ENCODE peak calls at places on chromosomes 2 and 18, in six cellular contexts. U is bronchial epithelial cell, T is tibial nerve, S is GM20000, R is nephron progenitor cell, D is cardiac fibroblast. G is an unnamed sample.

GRCh38 chr18:59219672-59220163 is at the start of gene GRP:
- DNase-seq in U (no peak), T (no peak), S (no peak), R (peak; percentile 23), D (no peak), G (no peak)

GRCh38 chr2:212974692-212975091 is 176.7 kb downstream of the IKZF2 start:
- DNase-seq in U (peak; percentile 91), T (no peak), S (no peak), R (no peak), D (peak; percentile 82), G (no peak)

GRCh38 chr2:56364902-56365301 is 181.1 kb downstream of the CCDC85A start:
- DNase-seq in U (no peak), T (no peak), S (no peak), R (no peak), D (no peak), G (no peak)

GRCh38 chr2:203328735-203329549 is 748 bp downstream of the ABI2 start:
- DNase-seq in U (peak; percentile 23), T (no peak), S (peak; percentile 81), R (peak; percentile 71), D (peak; percentile 35), G (peak; percentile 63)

GRCh38 chr18:25298853-25299274 is 53.1 kb downstream of the ZNF521 start:
- DNase-seq in U (peak; percentile 73), T (no peak), S (no peak), R (no peak), D (peak; percentile 90), G (no peak)

GRCh38 chr2:237022533-237022932 is 63.2 kb upstream of the COPS8 start:
- DNase-seq in U (no peak), T (no peak), S (no peak), R (no peak), D (no peak), G (no peak)

GRCh38 chr2:77005522-77005921 is 516.7 kb downstream of the LRRTM4 start:
- DNase-seq in U (peak; percentile 68), T (no peak), S (no peak), R (no peak), D (no peak), G (no peak)

GRCh38 chr18:77068321-77068841 is 64.2 kb downstream of the MBP start:
- DNase-seq in U (peak; percentile 48), T (no peak), S (no peak), R (no peak), D (peak; percentile 78), G (peak; percentile 67)

GRCh38 chr2:108069515-108070310 is 83.4 kb downstream of the SLC5A7 start:
- DNase-seq in U (no peak), T (no peak), S (no peak), R (no peak), D (no peak), G (no peak)
- TF ChIP-seq CTCF in U (peak; percentile 1), T (no peak), S (no peak), R (peak; percentile 38), D (no peak), G (no peak)

GRCh38 chr2:233208382-233209116 is 42.9 kb upstream of the ATG16L1 start:
- DNase-seq in U (peak; percentile 21), T (no peak), S (no peak), R (no peak), D (no peak), G (no peak)
- TF ChIP-seq CTCF in U (peak; percentile 21), T (no peak), S (no peak), R (no peak), D (no peak), G (no peak)

GRCh38 chr2:26401739-26402541 is at the start of gene DRC1:
- DNase-seq in U (peak; percentile 61), T (no peak), S (peak; percentile 64), R (peak; percentile 96), D (peak; percentile 77), G (peak; percentile 38)
- TF ChIP-seq CTCF in U (no peak), T (no peak), S (no peak), R (no peak), D (no peak), G (no peak)

DNA sequence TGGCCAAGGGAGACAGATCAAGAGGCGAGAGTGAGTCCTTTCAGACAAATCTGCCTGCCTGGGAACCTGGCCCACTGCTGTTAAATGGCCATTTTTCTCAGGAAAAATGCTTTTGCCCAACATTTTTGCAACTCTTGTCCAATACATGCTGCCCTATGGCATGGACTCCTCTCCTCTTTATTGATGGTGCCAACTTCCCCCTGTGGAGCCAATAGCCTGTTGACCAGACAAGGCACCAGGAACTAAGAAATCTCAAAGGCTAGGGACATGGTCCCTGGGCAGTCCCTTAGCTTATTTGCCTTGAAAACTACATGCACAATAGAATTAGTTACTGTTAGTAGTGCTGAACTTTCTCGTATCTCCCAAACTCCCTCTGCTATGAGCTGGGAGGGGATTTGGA is 91.8 kb upstream of the ACVR1C start:
- DNase-seq in U (no peak), T (no peak), S (no peak), R (no peak), D (no peak), G (no peak)
- TF ChIP-seq CTCF in U (no peak), T (no peak), S (no peak), R (no peak), D (no peak), G (no peak)

DNA sequence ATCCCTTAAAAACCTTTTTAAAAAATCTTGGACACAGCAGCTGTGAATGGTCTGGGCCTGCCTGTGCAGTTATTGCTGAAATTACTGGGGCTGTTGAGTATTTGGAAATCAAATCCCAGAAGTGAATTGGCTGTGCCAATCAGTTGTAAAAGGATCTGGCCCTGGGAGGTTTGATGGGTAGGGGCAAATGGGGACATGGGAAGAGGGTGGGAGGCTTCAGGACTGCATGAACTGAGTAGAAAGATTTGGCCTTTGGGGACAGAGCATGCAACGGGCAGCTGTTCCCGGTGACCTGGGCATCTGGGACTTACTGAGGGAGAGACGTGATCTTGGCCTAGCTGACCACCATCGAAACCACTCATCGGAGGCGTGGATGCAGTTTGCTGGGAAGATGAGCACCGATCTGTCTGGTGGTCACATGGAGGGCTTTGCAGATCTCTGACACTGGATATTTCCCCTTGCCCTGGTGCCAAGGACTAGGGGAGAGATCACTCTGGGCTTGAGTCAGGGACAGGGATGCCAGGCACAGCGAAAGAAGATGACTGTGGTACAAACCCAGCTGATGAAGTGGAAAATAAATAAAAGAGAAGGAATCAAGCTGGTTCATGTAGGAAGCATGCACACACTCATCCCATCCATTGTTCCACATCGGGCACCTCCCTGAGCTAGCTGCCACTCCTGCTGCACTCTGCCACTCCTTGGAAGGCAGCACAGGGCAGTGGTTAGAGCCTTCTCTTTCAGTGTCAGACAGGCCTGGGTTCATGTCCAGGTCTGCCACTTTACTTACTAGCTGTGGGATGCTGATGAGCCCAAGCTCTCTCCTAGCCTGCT is 58.4 kb downstream of the SEMA4F start:
- DNase-seq in U (peak; percentile 91), T (no peak), S (no peak), R (no peak), D (peak; percentile 11), G (no peak)
- TF ChIP-seq CTCF in U (no peak), T (no peak), S (no peak), R (no peak), D (no peak), G (no peak)

GRCh38 chr2:112118148-112118547 is 20.0 kb upstream of the FBLN7 start:
- DNase-seq in U (no peak), T (no peak), S (no peak), R (no peak), D (no peak), G (no peak)
- TF ChIP-seq CTCF in U (peak; percentile 7), T (no peak), S (no peak), R (no peak), D (peak; percentile 2), G (no peak)

DNA sequence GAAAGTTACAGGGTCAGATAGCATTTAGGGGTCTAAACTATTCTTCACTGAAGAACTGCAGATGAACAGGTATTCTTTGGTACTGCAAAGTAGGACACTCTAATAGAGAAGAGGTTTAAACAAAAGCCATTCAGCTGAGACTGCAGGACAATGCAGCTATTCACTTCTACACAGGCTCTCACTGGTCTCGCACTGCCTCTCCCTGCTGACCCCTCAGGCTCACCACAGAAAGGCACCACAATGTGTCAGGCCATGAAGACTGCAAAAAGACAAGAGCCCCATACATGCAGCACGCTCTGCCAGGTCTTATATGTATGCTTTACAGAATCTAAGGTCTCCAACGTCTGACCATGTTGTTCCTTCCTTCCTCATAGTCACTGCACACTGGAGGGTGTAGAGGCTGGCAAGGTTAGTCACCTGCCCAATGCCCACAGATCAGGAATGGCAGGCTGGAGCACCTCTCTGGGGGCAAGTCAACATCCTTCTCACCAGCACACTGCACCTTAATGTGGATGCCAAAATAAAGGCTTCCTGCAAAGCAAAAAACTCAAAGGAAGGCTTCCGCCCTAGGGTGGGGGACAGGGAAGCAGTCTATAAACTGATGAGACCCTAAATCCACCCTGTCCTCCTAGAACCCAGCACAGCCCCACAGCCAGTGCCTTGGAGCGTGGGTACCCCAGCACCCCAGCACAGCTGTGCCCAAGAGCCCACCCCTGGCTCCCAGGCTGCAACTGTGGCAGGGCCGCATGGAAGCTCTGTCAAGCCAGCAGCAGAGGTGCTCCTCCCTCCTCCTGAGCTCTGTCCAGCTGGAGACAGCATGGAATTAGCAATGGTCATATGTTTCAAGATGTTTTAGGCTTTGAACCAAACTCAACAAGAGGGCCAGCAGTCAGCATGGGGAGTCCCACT is 10.7 kb upstream of the RNU4ATAC start:
- DNase-seq in U (no peak), T (peak; percentile 36), S (no peak), R (no peak), D (no peak), G (no peak)
- TF ChIP-seq CTCF in U (no peak), T (no peak), S (no peak), R (no peak), D (no peak), G (no peak)

GRCh38 chr2:199219551-199219950 is 238.2 kb downstream of the SATB2 start:
- DNase-seq in U (peak; percentile 3), T (no peak), S (no peak), R (no peak), D (no peak), G (no peak)

GRCh38 chr2:199228887-199229819 is 228.6 kb downstream of the SATB2 start:
- DNase-seq in U (peak; percentile 59), T (no peak), S (no peak), R (no peak), D (peak; percentile 97), G (peak; percentile 52)

GRCh38 chr2:199223791-199224190 is 233.9 kb downstream of the SATB2 start:
- DNase-seq in U (peak; percentile 69), T (no peak), S (no peak), R (no peak), D (peak; percentile 85), G (no peak)
- TF ChIP-seq CTCF in U (no peak), T (no peak), S (no peak), R (no peak), D (no peak), G (no peak)

DNA sequence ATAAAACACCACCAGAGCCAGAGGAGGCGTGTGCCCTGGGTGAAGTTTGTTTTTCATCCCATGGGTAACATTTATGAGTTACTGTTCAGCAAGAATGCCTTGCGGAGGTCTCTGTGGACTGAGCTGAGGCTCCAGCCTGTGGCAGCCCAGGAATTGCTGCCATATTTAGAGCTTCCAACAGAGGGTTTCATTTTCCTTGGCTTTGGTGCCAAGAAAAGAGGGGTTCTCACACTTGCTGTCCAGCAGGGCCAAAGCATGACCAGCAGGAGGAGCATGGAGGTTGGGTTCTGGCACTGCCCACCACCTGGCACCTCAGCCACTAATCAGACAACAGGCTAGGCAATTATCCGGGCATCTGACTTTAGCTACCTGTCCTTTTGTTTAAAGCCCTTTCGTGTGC is 36.7 kb downstream of the EPAS1 start:
- DNase-seq in U (no peak), T (no peak), S (no peak), R (no peak), D (peak; percentile 81), G (no peak)
- TF ChIP-seq CTCF in U (peak; percentile 31), T (peak; percentile 18), S (no peak), R (no peak), D (peak; percentile 50), G (no peak)